ENCODE peak calls at places on chromosomes 2 and 18, in ten cellular contexts. H is lower lobe of right lung, R is A549, D is body of pancreas, A is K562, B is HL-60, V is uterus, W is HCT116, Y is substantia nigra, M is aorta. K is an unnamed sample.

GRCh38 chr2:42360493-42360889 is 526 bp downstream of the COX7A2L start:
- DNase-seq in H (no peak), V (no peak), M (no peak), R (no peak), D (no peak), Y (no peak), W (no peak), B (peak), A (no peak), K (no peak)

GRCh38 chr2:52034706-52035105 is 1002.8 kb upstream of the NRXN1 start:
- DNase-seq in V (no peak), R (no peak), M (no peak), B (no peak), W (no peak), H (no peak), Y (no peak), D (no peak), A (no peak), K (no peak)

GRCh38 chr2:121735520-121736074 is 1.1 kb downstream of the NIFK start:
- DNase-seq in Y (no peak), D (no peak), A (peak), R (peak), W (no peak), V (no peak), B (no peak), M (no peak), H (no peak), K (no peak)

GRCh38 chr2:197141669-197142068 is 168.9 kb downstream of the ANKRD44 start:
- DNase-seq in B (no peak), R (no peak), D (no peak), A (no peak), H (no peak), M (no peak), Y (no peak), V (no peak), W (no peak), K (no peak)

GRCh38 chr2:237259201-237259600 is 154.8 kb downstream of the COL6A3 start:
- DNase-seq in W (no peak), R (no peak), D (no peak), A (no peak), M (no peak), V (no peak), B (no peak), H (no peak), Y (no peak), K (no peak)

GRCh38 chr2:126482582-126483464 is 173.1 kb upstream of the GYPC start:
- DNase-seq in D (no peak), W (no peak), H (no peak), B (no peak), R (no peak), V (no peak), Y (no peak), A (peak), M (no peak), K (no peak)

GRCh38 chr2:181258761-181259160 is 198.4 kb upstream of the ITGA4 start:
- DNase-seq in W (no peak), H (no peak), B (no peak), A (no peak), V (no peak), D (no peak), Y (no peak), M (no peak), R (no peak), K (no peak)

GRCh38 chr18:73331212-73331772 is 463.5 kb upstream of the NETO1 start:
- DNase-seq in W (no peak), D (no peak), B (no peak), H (no peak), V (no peak), A (no peak), Y (no peak), R (no peak), M (no peak), K (no peak)

GRCh38 chr2:159557437-159558034 is 58.8 kb downstream of the BAZ2B start:
- DNase-seq in D (no peak), V (no peak), A (peak), B (no peak), M (no peak), W (peak), R (no peak), Y (no peak), H (no peak), K (no peak)

GRCh38 chr2:20433249-20433648 is 13.6 kb upstream of the RHOB start:
- DNase-seq in B (no peak), H (no peak), V (peak), W (no peak), R (no peak), M (no peak), A (no peak), D (peak), Y (no peak), K (no peak)

GRCh38 chr2:177296047-177296446 is 31.5 kb upstream of the NFE2L2 start:
- DNase-seq in H (no peak), D (no peak), B (no peak), W (peak), Y (no peak), A (peak), R (peak), V (no peak), M (no peak), K (no peak)

GRCh38 chr2:135603543-135603942 is 72.3 kb downstream of the R3HDM1 start:
- DNase-seq in A (no peak), R (no peak), V (no peak), Y (no peak), H (no peak), B (no peak), M (no peak), W (no peak), D (no peak), K (no peak)

GRCh38 chr2:223835701-223836532 is 1.5 kb downstream of the AP1S3 start:
- DNase-seq in H (peak), B (peak), R (no peak), Y (no peak), W (no peak), V (no peak), A (no peak), M (no peak), D (no peak), K (no peak)

GRCh38 chr2:68027959-68028358 is 34.8 kb downstream of the C1D start:
- DNase-seq in D (no peak), H (no peak), A (no peak), Y (no peak), M (no peak), B (no peak), R (no peak), W (no peak), V (no peak), K (no peak)

GRCh38 chr2:75920721-75921551 is 210.2 kb upstream of the GCFC2 start:
- DNase-seq in M (no peak), Y (no peak), B (no peak), H (no peak), W (no peak), R (no peak), V (no peak), D (no peak), A (no peak), K (no peak)

GRCh38 chr18:21830533-21830932 is 89.9 kb downstream of the MIB1 start:
- DNase-seq in R (no peak), D (no peak), B (no peak), V (no peak), W (no peak), Y (no peak), H (no peak), M (no peak), A (no peak), K (no peak)

GRCh38 chr18:21826641-21827302 is 86.2 kb downstream of the MIB1 start:
- DNase-seq in V (no peak), H (no peak), B (no peak), D (no peak), W (no peak), A (no peak), M (no peak), Y (no peak), R (no peak), K (no peak)

GRCh38 chr18:21831413-21831831 is 90.8 kb downstream of the MIB1 start:
- DNase-seq in D (no peak), M (no peak), W (no peak), B (no peak), H (no peak), Y (no peak), V (peak), A (no peak), R (no peak), K (peak)

GRCh38 chr18:21823848-21824247 is 83.3 kb downstream of the MIB1 start:
- DNase-seq in Y (no peak), M (no peak), D (no peak), R (no peak), V (no peak), H (no peak), B (no peak), W (no peak), A (no peak), K (no peak)

GRCh38 chr18:21826196-21826595 is 85.6 kb downstream of the MIB1 start:
- DNase-seq in H (no peak), Y (no peak), A (no peak), B (no peak), W (no peak), M (no peak), D (no peak), V (no peak), R (no peak), K (no peak)
- H3K27ac ChIP-seq in H (no peak), Y (no peak), A (no peak), B (no peak), W (no peak), M (no peak), D (no peak), V (no peak), R (no peak), K (peak)

DNA sequence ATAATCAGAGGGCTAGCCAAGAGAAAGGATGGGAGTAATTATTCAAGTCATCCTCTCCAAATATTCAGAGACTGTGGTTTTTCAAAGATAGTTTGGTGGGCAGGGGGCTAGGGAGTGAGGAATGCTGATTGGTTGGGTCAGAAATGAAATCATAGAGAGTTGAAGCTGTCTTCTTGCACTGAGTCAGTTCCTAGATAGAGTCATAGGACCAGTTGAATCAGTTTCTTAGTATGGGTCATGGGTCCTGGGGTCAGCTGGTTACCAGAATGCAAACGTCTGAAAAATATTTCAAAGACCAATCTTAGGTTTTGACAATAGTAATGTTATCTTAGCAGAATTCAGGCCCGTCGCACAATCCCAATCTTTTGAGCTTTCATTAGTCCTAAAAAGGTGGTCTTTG is 171.4 kb upstream of the SPATS2L start:
- DNase-seq in A (no peak), M (no peak), B (no peak), W (no peak), R (no peak), H (no peak), Y (no peak), D (no peak), V (no peak), K (no peak)
- H3K27ac ChIP-seq in A (no peak), M (no peak), B (no peak), W (no peak), R (no peak), H (no peak), Y (no peak), D (no peak), V (no peak), K (no peak)

GRCh38 chr2:12452211-12452610 is 264.5 kb upstream of the TRIB2 start:
- DNase-seq in M (no peak), A (peak), V (no peak), R (no peak), D (no peak), H (no peak), W (no peak), B (peak), Y (no peak), K (no peak)
- H3K27ac ChIP-seq in M (no peak), A (peak), V (peak), R (no peak), D (no peak), H (peak), W (no peak), B (peak), Y (no peak), K (no peak)

GRCh38 chr2:101133492-101134101 is 17.6 kb downstream of the TBC1D8 start:
- DNase-seq in M (no peak), B (no peak), A (no peak), V (no peak), D (no peak), W (no peak), Y (no peak), H (no peak), R (no peak), K (no peak)

GRCh38 chr2:101127319-101128056 is 23.7 kb downstream of the TBC1D8 start:
- DNase-seq in Y (no peak), R (no peak), H (no peak), W (no peak), D (no peak), M (no peak), B (no peak), A (no peak), V (no peak), K (no peak)

GRCh38 chr2:101132202-101132601 is 19.0 kb downstream of the TBC1D8 start:
- DNase-seq in V (no peak), D (no peak), W (no peak), Y (no peak), B (no peak), H (no peak), R (no peak), A (no peak), M (no peak), K (no peak)

GRCh38 chr2:101125799-101126198 is 25.4 kb downstream of the TBC1D8 start:
- DNase-seq in R (no peak), W (no peak), A (no peak), V (no peak), B (no peak), M (no peak), D (no peak), Y (no peak), H (no peak), K (no peak)

GRCh38 chr2:101130081-101130480 is 21.1 kb downstream of the TBC1D8 start:
- DNase-seq in H (no peak), M (no peak), A (no peak), W (no peak), R (no peak), V (no peak), D (no peak), B (no peak), Y (no peak), K (no peak)
- H3K27ac ChIP-seq in H (no peak), M (no peak), A (no peak), W (no peak), R (peak), V (no peak), D (no peak), B (no peak), Y (no peak), K (no peak)

GRCh38 chr2:128346291-128346690 is 27.6 kb upstream of the HS6ST1 start:
- DNase-seq in D (no peak), B (no peak), M (peak), H (no peak), R (no peak), Y (no peak), A (no peak), V (no peak), W (no peak), K (no peak)
- H3K27ac ChIP-seq in D (no peak), B (no peak), M (no peak), H (no peak), R (no peak), Y (no peak), A (no peak), V (no peak), W (no peak), K (no peak)

GRCh38 chr2:3209258-3209657 is 168.4 kb downstream of the EIPR1 start:
- DNase-seq in W (no peak), V (no peak), D (no peak), Y (no peak), R (no peak), M (no peak), A (no peak), H (no peak), B (no peak), K (no peak)
- H3K27ac ChIP-seq in W (no peak), V (no peak), D (no peak), Y (no peak), R (no peak), M (no peak), A (no peak), H (no peak), B (no peak), K (no peak)

GRCh38 chr2:37011126-37011525 is 44.8 kb upstream of the STRN start:
- DNase-seq in H (no peak), W (no peak), V (no peak), B (no peak), R (no peak), D (no peak), Y (no peak), A (no peak), M (no peak), K (no peak)

DNA sequence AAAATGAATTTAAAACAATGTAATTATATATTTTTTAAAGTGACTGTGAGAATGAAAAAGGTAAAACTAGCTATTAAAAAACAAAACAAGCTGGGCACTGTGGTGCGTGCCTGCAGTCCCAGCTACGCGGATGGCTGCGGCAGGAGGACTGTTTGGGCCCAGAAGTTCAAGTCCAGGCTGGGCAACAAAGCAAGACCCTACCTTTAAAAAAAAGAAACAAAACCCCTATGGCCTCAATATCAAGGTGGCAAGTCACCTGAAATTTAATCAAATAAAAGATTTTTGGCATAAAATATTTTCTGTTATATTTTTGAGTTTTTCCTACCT is 46.9 kb upstream of the STRN start:
- DNase-seq in B (no peak), R (no peak), W (no peak), H (no peak), V (no peak), A (no peak), Y (no peak), M (no peak), D (no peak), K (no peak)
- H3K27ac ChIP-seq in B (peak), R (no peak), W (no peak), H (no peak), V (no peak), A (no peak), Y (no peak), M (no peak), D (no peak), K (peak)

GRCh38 chr2:178553047-178553446 is 72.8 kb downstream of the PLEKHA3 start:
- DNase-seq in Y (no peak), W (no peak), R (peak), M (no peak), B (no peak), V (no peak), H (no peak), A (no peak), D (no peak), K (no peak)
- H3K27ac ChIP-seq in Y (no peak), W (no peak), R (no peak), M (no peak), B (no peak), V (no peak), H (no peak), A (no peak), D (no peak), K (no peak)

GRCh38 chr2:9178905-9179571 is 27.6 kb upstream of the ASAP2 start:
- DNase-seq in A (no peak), B (no peak), D (peak), R (no peak), V (peak), W (no peak), M (peak), Y (no peak), H (no peak), K (peak)
- H3K27ac ChIP-seq in A (no peak), B (no peak), D (peak), R (peak), V (peak), W (peak), M (peak), Y (no peak), H (peak), K (peak)

GRCh38 chr2:156339866-156340265 is 7.3 kb upstream of the NR4A2 start:
- DNase-seq in Y (no peak), B (no peak), H (no peak), D (no peak), R (no peak), V (no peak), W (no peak), M (no peak), A (no peak), K (no peak)

GRCh38 chr2:156338578-156338977 is 6.1 kb upstream of the NR4A2 start:
- DNase-seq in V (no peak), R (no peak), H (no peak), Y (no peak), B (no peak), W (no peak), D (no peak), A (peak), M (no peak), K (no peak)

GRCh38 chr2:156340377-156340776 is 7.9 kb upstream of the NR4A2 start:
- DNase-seq in R (no peak), B (no peak), D (no peak), A (peak), V (no peak), H (no peak), Y (no peak), M (no peak), W (no peak), K (no peak)

GRCh38 chr2:156340818-156341481 is 8.4 kb upstream of the NR4A2 start:
- DNase-seq in B (no peak), R (no peak), W (no peak), M (no peak), D (no peak), H (no peak), A (peak), V (no peak), Y (no peak), K (no peak)

GRCh38 chr2:156339110-156339847 is 6.8 kb upstream of the NR4A2 start:
- DNase-seq in V (no peak), R (no peak), B (no peak), H (no peak), Y (no peak), D (no peak), A (peak), M (no peak), W (peak), K (no peak)
- H3K27ac ChIP-seq in V (no peak), R (peak), B (no peak), H (peak), Y (peak), D (peak), A (peak), M (no peak), W (peak), K (no peak)